ENCODE peak calls at places on chromosomes 6 and 20, in nine cellular contexts. A is posterior vena cava; O is left ventricle myocardium inferior; M is OCI-LY7; Q is prostate gland; G is sigmoid colon; L is EL; K is CD8-positive, alpha-beta memory T cell; D is progenitor cell of endocrine pancreas. I is an unnamed sample.

GRCh38 chr6:134363323-134364039 is 45.6 kb upstream of the SGK1 start:
- DNase-seq in A (no peak), O (no peak), M (no peak), Q (no peak), G (no peak), L (peak; percentile 92), K (no peak), D (no peak), I (no peak)

GRCh38 chr6:33433560-33434191 is 13.8 kb downstream of the SYNGAP1 start:
- DNase-seq in A (no peak), O (no peak), M (no peak), Q (no peak), G (peak; percentile 82), L (no peak), K (no peak), D (no peak), I (no peak)

GRCh38 chr6:132714160-132714559 is 305 bp upstream of the VNN1 start:
- DNase-seq in A (no peak), O (no peak), M (no peak), Q (no peak), G (no peak), L (no peak), K (no peak), D (no peak), I (no peak)

GRCh38 chr6:4732691-4733315 is 43.4 kb upstream of the CDYL start:
- DNase-seq in A (peak; percentile 86), O (peak; percentile 21), M (no peak), Q (no peak), G (peak; percentile 85), L (peak; percentile 96), K (no peak), D (no peak), I (no peak)

GRCh38 chr6:27502508-27503435 is 29.9 kb upstream of the ZNF184 start:
- DNase-seq in A (no peak), O (peak; percentile 49), M (peak; percentile 82), Q (no peak), G (no peak), L (peak; percentile 79), K (peak; percentile 61), D (no peak), I (peak; percentile 11)

GRCh38 chr6:23890543-23891227 is 235.3 kb upstream of the NRSN1 start:
- DNase-seq in A (no peak), O (no peak), M (no peak), Q (no peak), G (no peak), L (peak; percentile 3), K (no peak), D (no peak), I (no peak)

GRCh38 chr6:30877419-30878262 is 6.7 kb upstream of the DDR1 start:
- DNase-seq in A (peak; percentile 95), O (peak; percentile 90), M (peak; percentile 76), Q (peak; percentile 91), G (peak; percentile 95), L (peak; percentile 92), K (peak; percentile 65), D (peak; percentile 67), I (peak; percentile 78)

GRCh38 chr6:13395272-13396237 is 67.2 kb upstream of the TBC1D7 start:
- DNase-seq in A (peak; percentile 87), O (peak; percentile 69), M (peak; percentile 32), Q (peak; percentile 74), G (peak; percentile 85), L (peak; percentile 64), K (no peak), D (no peak), I (no peak)

GRCh38 chr6:155883334-155883731 is 427.7 kb upstream of the NOX3 start:
- DNase-seq in A (no peak), O (no peak), M (no peak), Q (no peak), G (no peak), L (no peak), K (no peak), D (no peak), I (no peak)

GRCh38 chr20:1533059-1533458 is 24.4 kb downstream of the SIRPD start:
- DNase-seq in A (no peak), O (no peak), M (no peak), Q (no peak), G (no peak), L (peak; percentile 18), K (no peak), D (no peak), I (no peak)

GRCh38 chr6:27863962-27864905 is 48.0 kb downstream of the OR2B2 start:
- DNase-seq in A (no peak), O (no peak), M (peak; percentile 68), Q (no peak), G (no peak), L (peak; percentile 31), K (peak; percentile 23), D (no peak), I (no peak)

GRCh38 chr20:33862709-33863403 is 51.7 kb downstream of the CHMP4B start:
- DNase-seq in A (peak; percentile 85), O (peak; percentile 27), M (peak; percentile 90), Q (peak; percentile 19), G (peak; percentile 77), L (peak; percentile 73), K (no peak), D (peak; percentile 45), I (peak; percentile 95)

I was measured in HuH-7.5.